ENCODE peak calls at places on chromosomes 7 and 10, in four cellular contexts. P is activated CD8-positive, alpha-beta memory T cell treated with anti-CD3 and anti-CD28 coated beads, Interleukin-2, amount 50 U/mL, for 4 hours; C is suprapubic skin; Z is activated gamma-delta T cell. B is an unnamed sample.

GRCh38 chr7:87345962-87346371 is 503 bp downstream of the CROT start:
- DNase-seq in C (no peak), Z (no peak), P (no peak), B (no peak)

GRCh38 chr7:105315357-105315756 is 73.4 kb downstream of the SRPK2 start:
- DNase-seq in Z (no peak), P (no peak), C (no peak), B (no peak)

GRCh38 chr10:132929953-132930640 is 12.3 kb downstream of the CFAP46 start:
- DNase-seq in P (no peak), C (no peak), Z (no peak), B (no peak)

GRCh38 chr7:123750389-123751230 is 1.8 kb upstream of the WASL start:
- DNase-seq in Z (no peak), P (no peak), C (no peak), B (no peak)

GRCh38 chr10:29479081-29479917 is 155.5 kb downstream of the SVIL start:
- DNase-seq in C (no peak), Z (no peak), P (no peak), B (no peak)

GRCh38 chr10:117486606-117487005 is 55.9 kb upstream of the EMX2 start:
- DNase-seq in Z (no peak), P (no peak), C (no peak), B (no peak)

GRCh38 chr10:30587522-30588031 is 42.0 kb downstream of the LYZL2 start:
- DNase-seq in Z (no peak), C (no peak), P (no peak), B (no peak)

GRCh38 chr10:33142290-33142689 is 184.3 kb upstream of the ITGB1 start:
- DNase-seq in C (no peak), Z (no peak), P (no peak), B (no peak)

GRCh38 chr10:62217683-62218082 is 51.0 kb downstream of the RTKN2 start:
- DNase-seq in P (no peak), Z (no peak), C (no peak), B (no peak)

GRCh38 chr10:47025253-47025539 is 114.0 kb downstream of the PTPN20 start:
- DNase-seq in Z (no peak), P (no peak), C (peak), B (no peak)

GRCh38 chr10:68633816-68634466 is 73.8 kb downstream of the TET1 start:
- DNase-seq in C (no peak), P (no peak), Z (no peak), B (no peak)

GRCh38 chr10:72104472-72105097 is 16.2 kb upstream of the SPOCK2 start:
- DNase-seq in Z (no peak), C (no peak), P (no peak), B (no peak)

GRCh38 chr10:500876-501275 is 188.6 kb downstream of the DIP2C start:
- DNase-seq in C (peak), Z (no peak), P (no peak), B (no peak)

GRCh38 chr10:21496285-21497176 is 29.0 kb downstream of the SKIDA1 start:
- DNase-seq in P (peak), Z (peak), C (peak), B (peak)

GRCh38 chr7:134845461-134845860 is 66.0 kb downstream of the CALD1 start:
- DNase-seq in Z (no peak), C (no peak), P (no peak), B (no peak)

GRCh38 chr7:151631968-151632749 is 112.5 kb upstream of the RHEB start:
- DNase-seq in C (peak), P (peak), Z (peak), B (no peak)

GRCh38 chr10:97542169-97543024 is 30.2 kb upstream of the ANKRD2 start:
- DNase-seq in Z (no peak), P (peak), C (peak), B (peak)

B was measured in RWPE2.